ENCODE peak calls at places on chromosomes 13 and 19, in six cellular contexts. C is AG04450; M is astrocyte of the hippocampus; K is AG09319; R is stimulated activated CD8-positive, alpha-beta memory T cell treated with anti-CD3 and anti-CD28 coated beads, Interleukin-4, amount 100 ng/mL, for 1 hour; H is ACHN. Q is an unnamed sample.

GRCh38 chr19:10289836-10290438 is at the start of gene ICAM5:
- DNase-seq in C (no peak), H (peak; percentile 17), M (peak; percentile 43), R (no peak), K (no peak), Q (no peak)

GRCh38 chr19:35264281-35265125 is 4.3 kb upstream of the USF2 start:
- DNase-seq in H (no peak), M (no peak), C (no peak), R (no peak), K (no peak), Q (no peak)

GRCh38 chr13:110445183-110445582 is 116.3 kb downstream of the RAB20 start:
- DNase-seq in H (no peak), M (no peak), R (no peak), K (no peak), C (no peak), Q (peak; percentile 45)

GRCh38 chr19:5578094-5578846 is 10.5 kb upstream of the TINCR start:
- DNase-seq in M (peak; percentile 77), R (peak; percentile 41), H (peak; percentile 36), C (peak; percentile 13), K (peak; percentile 10), Q (peak; percentile 47)

GRCh38 chr19:1873524-1874473 is 10.4 kb upstream of the KLF16 start:
- DNase-seq in M (peak; percentile 73), H (no peak), K (no peak), C (no peak), R (no peak), Q (no peak)

GRCh38 chr13:92221916-92222315 is 823.5 kb downstream of the GPC5 start:
- DNase-seq in C (no peak), K (no peak), H (no peak), R (no peak), M (no peak), Q (no peak)

GRCh38 chr19:48724796-48725753 is 5.5 kb upstream of the MAMSTR start:
- DNase-seq in K (no peak), M (peak; percentile 82), H (peak; percentile 77), R (no peak), C (peak; percentile 63), Q (peak; percentile 97)

GRCh38 chr13:85828094-85828684 is 29.0 kb upstream of the SLITRK6 start:
- DNase-seq in R (no peak), H (peak; percentile 22), M (peak; percentile 21), C (peak; percentile 2), K (no peak), Q (peak; percentile 30)

GRCh38 chr19:41705393-41706174 is 2.8 kb upstream of the CEACAM5 start:
- DNase-seq in K (no peak), R (no peak), C (no peak), H (peak; percentile 46), M (peak; percentile 58), Q (no peak)

GRCh38 chr13:98143601-98144500 is 957 bp downstream of the FARP1 start:
- DNase-seq in K (no peak), C (no peak), R (no peak), M (peak; percentile 54), H (peak; percentile 22), Q (peak; percentile 48)

GRCh38 chr19:38389101-38389925 is 816 bp downstream of the SPRED3 start:
- DNase-seq in H (peak; percentile 68), K (no peak), M (peak; percentile 85), C (peak; percentile 30), R (no peak), Q (peak; percentile 87)

GRCh38 chr13:100392709-100393630 is 195.6 kb downstream of the GGACT start:
- DNase-seq in H (peak; percentile 93), R (no peak), M (peak; percentile 95), C (peak; percentile 98), K (peak; percentile 98), Q (peak; percentile 100)

GRCh38 chr13:44969858-44970484 is 19.3 kb downstream of the NUFIP1 start:
- DNase-seq in K (peak; percentile 37), H (peak; percentile 67), C (peak; percentile 34), M (peak; percentile 80), R (no peak), Q (peak; percentile 72)

GRCh38 chr19:46373573-46374359 is 26.9 kb downstream of the PPP5C start:
- DNase-seq in K (no peak), H (peak; percentile 92), R (no peak), C (no peak), M (peak; percentile 95), Q (peak; percentile 42)

GRCh38 chr19:37220383-37220782 is 2.4 kb downstream of the ZNF383 start:
- DNase-seq in R (no peak), M (no peak), K (no peak), H (no peak), C (no peak), Q (no peak)

GRCh38 chr13:95447766-95448165 is 104.8 kb upstream of the CLDN10 start:
- DNase-seq in H (no peak), K (no peak), R (no peak), C (no peak), M (no peak), Q (no peak)

GRCh38 chr19:35436477-35437141 is 11.4 kb upstream of the FFAR2 start:
- DNase-seq in M (peak; percentile 10), R (no peak), H (no peak), K (peak; percentile 14), C (no peak), Q (peak; percentile 88)

GRCh38 chr13:76386316-76386715 is 499.9 kb downstream of the KCTD12 start:
- DNase-seq in M (no peak), K (no peak), H (no peak), R (no peak), C (no peak), Q (no peak)

GRCh38 chr19:8596168-8596567 is 14.3 kb downstream of the ADAMTS10 start:
- DNase-seq in M (no peak), C (no peak), R (no peak), H (no peak), K (no peak), Q (no peak)

GRCh38 chr19:41309225-41310030 is 544 bp upstream of the CCDC97 start:
- DNase-seq in M (peak; percentile 22), H (peak; percentile 28), R (no peak), K (no peak), C (no peak), Q (peak; percentile 36)

GRCh38 chr13:39105110-39105509 is 66.9 kb downstream of the NHLRC3 start:
- DNase-seq in R (no peak), C (no peak), K (no peak), M (no peak), H (no peak), Q (no peak)